ENCODE peak calls at places on chromosome 13, in seven cellular contexts. R is left ventricle myocardium inferior, H is PC-3, A is colonic mucosa, D is OCI-LY7, V is hepatocyte, U is Panc1. F is an unnamed sample.

GRCh38 chr13:105599477-105600037 is 935.9 kb downstream of the EFNB2 start:
- DNase-seq in R (no peak), A (no peak), V (no peak), D (no peak), U (no peak), H (no peak), F (no peak)

GRCh38 chr13:48178126-48178525 is 54.9 kb upstream of the ITM2B start:
- DNase-seq in V (no peak), U (no peak), R (no peak), D (no peak), A (no peak), H (no peak), F (no peak)

GRCh38 chr13:98650376-98651107 is 73.6 kb upstream of the STK24 start:
- DNase-seq in H (peak), A (peak), D (no peak), R (no peak), U (no peak), V (peak), F (no peak)

GRCh38 chr13:83752141-83752540 is 130.1 kb downstream of the SLITRK1 start:
- DNase-seq in U (no peak), A (no peak), D (no peak), H (peak), R (no peak), V (no peak), F (no peak)

GRCh38 chr13:75153834-75154233 is 328.1 kb downstream of the TBC1D4 start:
- DNase-seq in H (no peak), V (no peak), D (no peak), A (no peak), U (no peak), R (no peak), F (no peak)

GRCh38 chr13:21733475-21734311 is 62.8 kb downstream of the FGF9 start:
- DNase-seq in A (no peak), D (no peak), R (no peak), U (no peak), V (no peak), H (no peak), F (no peak)

GRCh38 chr13:112732679-112733078 is 42.8 kb downstream of the ATP11A start:
- DNase-seq in U (no peak), A (no peak), H (no peak), D (no peak), V (no peak), R (no peak), F (no peak)

GRCh38 chr13:80214521-80214941 is 126.4 kb downstream of the SPRY2 start:
- DNase-seq in U (no peak), R (no peak), H (no peak), A (no peak), D (no peak), V (peak), F (no peak)

GRCh38 chr13:43223206-43223605 is 199.8 kb downstream of the DNAJC15 start:
- DNase-seq in U (no peak), R (no peak), D (no peak), H (no peak), V (no peak), A (no peak), F (no peak)

GRCh38 chr13:113083022-113083373 is 22.6 kb upstream of the F7 start:
- DNase-seq in R (no peak), D (no peak), U (no peak), V (no peak), A (no peak), H (no peak), F (no peak)

GRCh38 chr13:70384156-70384555 is 275.9 kb upstream of the KLHL1 start:
- DNase-seq in U (no peak), D (no peak), R (no peak), H (no peak), V (no peak), A (no peak), F (no peak)

GRCh38 chr13:25659091-25659502 is 287.3 kb downstream of the ATP8A2 start:
- DNase-seq in R (no peak), V (peak), A (no peak), D (no peak), U (no peak), H (peak), F (no peak)

GRCh38 chr13:80096383-80096782 is 244.5 kb downstream of the SPRY2 start:
- DNase-seq in D (no peak), U (no peak), R (no peak), A (no peak), V (no peak), H (no peak), F (no peak)

GRCh38 chr13:110287031-110287828 is 19.7 kb downstream of the COL4A1 start:
- DNase-seq in D (no peak), H (no peak), A (no peak), R (no peak), V (no peak), U (no peak), F (peak)

GRCh38 chr13:24050292-24050711 is 110.2 kb upstream of the SPATA13 start:
- DNase-seq in U (no peak), V (no peak), D (no peak), H (peak), A (no peak), R (peak), F (peak)

GRCh38 chr13:51895906-51896888 is 34.4 kb downstream of the CCDC70 start:
- DNase-seq in V (peak), U (peak), A (peak), H (peak), R (peak), D (peak), F (no peak)

GRCh38 chr13:51942189-51942588 is 69.1 kb downstream of the ATP7B start:
- DNase-seq in U (no peak), V (no peak), A (peak), H (peak), D (no peak), R (no peak), F (no peak)

GRCh38 chr13:60061737-60062136 is 102.0 kb downstream of the DIAPH3 start:
- DNase-seq in V (no peak), D (no peak), U (no peak), R (no peak), A (no peak), H (no peak), F (no peak)

GRCh38 chr13:110698689-110699088 is 7.2 kb downstream of the CARS2 start:
- DNase-seq in U (no peak), R (no peak), A (no peak), V (no peak), D (peak), H (no peak), F (no peak)

GRCh38 chr13:112782433-112783010 is 92.7 kb downstream of the ATP11A start:
- DNase-seq in V (no peak), R (no peak), A (no peak), D (no peak), U (no peak), H (no peak), F (no peak)

GRCh38 chr13:91358384-91358776 is 10.9 kb downstream of the MIR17HG start:
- DNase-seq in D (peak), R (no peak), H (no peak), U (no peak), V (no peak), A (no peak), F (no peak)

GRCh38 chr13:80341098-80341701 is at the start of gene SPRY2:
- DNase-seq in R (peak), D (no peak), U (peak), V (peak), A (peak), H (peak), F (peak)

GRCh38 chr13:102327119-102327617 is 74.7 kb downstream of the FGF14 start:
- DNase-seq in R (no peak), H (no peak), A (no peak), D (no peak), V (no peak), U (no peak), F (no peak)

GRCh38 chr13:102325321-102325720 is 76.5 kb downstream of the FGF14 start:
- DNase-seq in H (no peak), U (no peak), A (no peak), D (no peak), V (no peak), R (no peak), F (no peak)

GRCh38 chr13:102323505-102323904 is 78.3 kb downstream of the FGF14 start:
- DNase-seq in R (no peak), H (no peak), D (no peak), U (no peak), V (no peak), A (no peak), F (no peak)

GRCh38 chr13:102328909-102329308 is 72.9 kb downstream of the FGF14 start:
- DNase-seq in D (no peak), V (no peak), H (no peak), U (no peak), A (no peak), R (no peak), F (no peak)

GRCh38 chr13:102326381-102327118 is 75.3 kb downstream of the FGF14 start:
- DNase-seq in A (no peak), D (no peak), V (no peak), H (no peak), U (no peak), R (no peak), F (no peak)
- H3K27ac ChIP-seq in A (no peak), D (no peak), V (no peak), H (no peak), U (no peak), R (no peak), F (no peak)

DNA sequence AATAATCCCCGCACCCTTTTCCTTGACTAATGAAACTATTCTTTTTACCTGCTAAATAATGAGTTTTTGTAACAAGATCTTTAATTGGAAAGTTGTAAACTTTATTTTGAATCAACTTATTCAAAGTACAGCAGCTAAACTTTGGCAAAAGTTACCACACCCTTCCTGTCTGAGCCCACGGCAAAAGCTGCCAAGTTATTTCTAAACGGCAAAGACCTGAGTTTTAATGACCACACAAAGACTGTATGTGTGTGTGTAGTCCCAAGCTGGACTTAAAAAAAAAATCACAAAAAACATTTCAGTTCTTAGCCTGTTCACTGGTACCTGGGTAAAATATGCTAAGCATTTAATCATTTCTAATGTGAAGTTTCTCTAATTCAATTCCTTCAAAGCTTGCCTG is 60.7 kb downstream of the ZAR1L start:
- DNase-seq in A (no peak), D (no peak), H (no peak), U (no peak), V (no peak), R (no peak), F (no peak)
- H3K4me3 ChIP-seq in A (peak), D (no peak), H (peak), U (no peak), V (no peak), R (peak), F (peak)

DNA sequence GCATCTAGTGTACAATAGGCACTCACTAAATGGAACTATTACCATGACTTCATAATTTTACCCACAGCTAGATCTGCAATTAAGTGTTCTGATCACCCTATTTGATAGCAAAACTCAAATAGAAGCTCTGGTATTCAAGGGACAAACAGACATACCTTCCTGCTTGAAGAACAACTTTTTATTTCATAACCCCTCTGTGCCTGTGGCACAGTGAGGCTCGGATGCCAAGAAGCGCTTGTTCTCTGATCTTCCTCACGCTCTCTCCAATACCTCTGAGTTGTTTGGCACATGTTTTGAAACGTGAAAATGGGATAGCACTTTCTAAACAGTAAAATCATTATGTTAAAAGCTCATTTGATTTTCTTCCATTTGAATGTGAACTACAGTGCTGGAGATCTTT is 232.0 kb downstream of the KLF5 start:
- DNase-seq in H (no peak), D (no peak), U (no peak), V (no peak), R (no peak), A (no peak), F (no peak)
- TF ChIP-seq CTCF in H (no peak), D (no peak), U (no peak), V (no peak), R (no peak), A (no peak), F (no peak)

DNA sequence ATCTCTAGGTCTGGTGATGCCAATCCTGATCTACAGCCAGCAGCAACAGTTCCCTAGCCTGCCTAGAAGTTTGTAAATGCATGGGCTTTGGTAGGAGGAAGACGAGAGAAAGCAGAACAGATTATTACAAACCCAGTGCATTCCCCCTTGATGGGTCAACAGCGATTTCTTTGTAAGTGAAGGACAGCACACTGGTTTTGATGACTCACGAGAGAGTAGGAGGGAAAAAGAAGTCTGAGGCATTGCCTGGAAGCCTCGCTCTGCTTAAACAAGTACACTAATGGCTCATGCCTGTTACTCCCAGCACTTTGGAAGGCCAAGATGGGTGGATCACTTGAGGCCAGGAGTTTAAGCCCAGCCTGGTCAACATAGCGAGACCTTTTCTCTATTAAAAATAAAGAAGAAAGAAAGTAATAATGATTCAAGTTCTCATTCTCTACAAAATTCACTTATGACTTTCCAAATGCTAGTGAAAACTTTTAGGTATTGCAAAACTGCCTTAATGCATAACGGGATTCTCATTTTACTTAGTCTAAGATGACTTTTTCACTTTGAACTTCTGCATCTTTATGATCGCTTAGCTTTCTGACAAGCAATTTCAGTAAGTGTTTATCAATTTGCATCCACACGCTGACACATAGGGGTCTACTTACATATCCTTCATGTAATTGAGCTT is 47.7 kb upstream of the USPL1 start:
- DNase-seq in A (peak), H (peak), R (no peak), D (no peak), V (peak), U (no peak), F (no peak)
- H3K27ac ChIP-seq in A (peak), H (peak), R (no peak), D (no peak), V (peak), U (peak), F (peak)

GRCh38 chr13:65154661-65155447 is 2075.3 kb downstream of the PCDH9 start:
- DNase-seq in V (no peak), A (no peak), D (no peak), U (no peak), H (no peak), R (no peak), F (no peak)
- H3K4me3 ChIP-seq in V (no peak), A (no peak), D (no peak), U (no peak), H (no peak), R (no peak), F (no peak)

GRCh38 chr13:49996951-49997895 is at the start of gene TRIM13:
- DNase-seq in V (peak), A (peak), D (peak), R (peak), U (no peak), H (peak), F (peak)
- TF ChIP-seq CTCF in V (peak), A (peak), D (peak), R (peak), U (peak), H (peak), F (peak)

F was measured in coronary artery.